ENCODE peak calls at places on chromosomes 2 and 18, in eight cellular contexts. Y is activated CD8-positive, alpha-beta T cell treated with anti-CD3 and anti-CD28 coated beads for 36 hours; S is GM20000; X is transverse colon; P is mucosa of descending colon; O is GM12864; K is retinal pigment epithelial cell; T is prostate gland. N is an unnamed sample.

GRCh38 chr2:85811173-85811849 is 57.5 kb downstream of the ATOH8 start:
- DNase-seq in Y (no peak), K (no peak), P (peak), X (peak), O (no peak), T (peak), S (no peak), N (no peak)

GRCh38 chr2:200615247-200615646 is 29.4 kb downstream of the AOX1 start:
- DNase-seq in Y (no peak), S (no peak), O (no peak), T (no peak), K (peak), X (no peak), P (no peak), N (no peak)

GRCh38 chr2:198040820-198041219 is 236.4 kb downstream of the PLCL1 start:
- DNase-seq in Y (no peak), P (no peak), K (peak), X (no peak), T (no peak), S (no peak), O (no peak), N (no peak)

GRCh38 chr2:25145803-25146202 is 22.6 kb downstream of the POMC start:
- DNase-seq in X (no peak), K (no peak), T (no peak), O (no peak), P (no peak), Y (peak), S (no peak), N (no peak)

GRCh38 chr18:50183556-50183955 is 11.4 kb downstream of the MYO5B start:
- DNase-seq in P (no peak), K (no peak), O (no peak), S (no peak), T (no peak), Y (peak), X (no peak), N (no peak)

GRCh38 chr2:217599906-217600305 is 402.9 kb downstream of the TNS1 start:
- DNase-seq in O (no peak), Y (no peak), S (no peak), X (no peak), P (no peak), K (no peak), T (no peak), N (no peak)

GRCh38 chr2:206597716-206598218 is 44.5 kb upstream of the FAM237A start:
- DNase-seq in Y (no peak), S (no peak), X (no peak), O (no peak), K (no peak), T (no peak), P (no peak), N (no peak)

GRCh38 chr2:216572582-216573578 is 60.3 kb upstream of the IGFBP2 start:
- DNase-seq in T (no peak), O (no peak), K (no peak), S (no peak), Y (no peak), X (no peak), P (peak), N (no peak)

GRCh38 chr2:37575780-37576179 is 95.7 kb downstream of the CDC42EP3 start:
- DNase-seq in X (no peak), Y (no peak), S (no peak), T (no peak), P (no peak), K (no peak), O (no peak), N (no peak)

GRCh38 chr18:61329398-61329797 is 3.8 kb upstream of the CDH20 start:
- DNase-seq in P (no peak), S (no peak), T (no peak), Y (no peak), X (no peak), K (no peak), O (no peak), N (no peak)

GRCh38 chr2:45992746-45993475 is 304.3 kb upstream of the EPAS1 start:
- DNase-seq in Y (no peak), O (no peak), S (no peak), X (no peak), P (no peak), K (no peak), T (no peak), N (no peak)

GRCh38 chr18:12993439-12993838 is 2.3 kb downstream of the CEP192 start:
- DNase-seq in Y (no peak), X (no peak), S (no peak), K (no peak), T (no peak), O (no peak), P (no peak), N (no peak)

GRCh38 chr2:7427293-7428060 is 510.3 kb downstream of the RNF144A start:
- DNase-seq in T (no peak), X (no peak), Y (no peak), P (peak), O (no peak), K (peak), S (peak), N (peak)

GRCh38 chr2:174644406-174644805 is 46.8 kb upstream of the WIPF1 start:
- DNase-seq in X (no peak), K (no peak), T (no peak), S (no peak), Y (no peak), P (no peak), O (no peak), N (no peak)

GRCh38 chr18:36509646-36510197 is 212.2 kb downstream of the FHOD3 start:
- DNase-seq in S (no peak), X (no peak), O (no peak), K (no peak), Y (no peak), T (no peak), P (no peak), N (no peak)

GRCh38 chr2:128520787-128521186 is 202.1 kb upstream of the HS6ST1 start:
- DNase-seq in K (no peak), S (peak), Y (peak), T (no peak), O (peak), X (no peak), P (no peak), N (no peak)

GRCh38 chr2:108855194-108855593 is 68.6 kb downstream of the CCDC138 start:
- DNase-seq in X (no peak), K (no peak), O (no peak), Y (no peak), S (no peak), T (no peak), P (no peak), N (no peak)

GRCh38 chr18:13273800-13274199 is 55.2 kb downstream of the LDLRAD4 start:
- DNase-seq in O (no peak), P (no peak), T (no peak), X (no peak), K (no peak), S (no peak), Y (peak), N (no peak)

GRCh38 chr2:46874236-46874929 is 41.2 kb downstream of the MCFD2 start:
- DNase-seq in S (no peak), T (no peak), X (no peak), Y (no peak), O (no peak), P (no peak), K (no peak), N (no peak)

GRCh38 chr2:181426687-181427086 is 30.5 kb upstream of the ITGA4 start:
- DNase-seq in T (no peak), X (no peak), Y (no peak), K (no peak), P (no peak), S (no peak), O (no peak), N (no peak)

GRCh38 chr2:30272761-30273573 is 41.6 kb downstream of the LBH start:
- DNase-seq in T (no peak), K (peak), O (no peak), S (no peak), X (peak), P (peak), Y (peak), N (no peak)

GRCh38 chr2:165584126-165584525 is 114.6 kb downstream of the CSRNP3 start:
- DNase-seq in Y (no peak), O (no peak), T (no peak), K (no peak), X (no peak), P (no peak), S (no peak), N (no peak)

GRCh38 chr2:232699110-232699509 is 2.0 kb downstream of the GIGYF2 start:
- DNase-seq in Y (no peak), O (no peak), S (no peak), P (no peak), T (no peak), K (no peak), X (no peak), N (no peak)

GRCh38 chr2:57936216-57936615 is 110.4 kb upstream of the VRK2 start:
- DNase-seq in X (no peak), Y (no peak), O (no peak), S (no peak), K (no peak), T (no peak), P (no peak), N (no peak)

GRCh38 chr2:176105078-176105726 is 1.9 kb upstream of the HOXD11 start:
- DNase-seq in P (no peak), K (no peak), O (no peak), S (no peak), Y (no peak), T (no peak), X (no peak), N (no peak)

GRCh38 chr2:102620367-102620766 is 1.0 kb downstream of the SLC9A2 start:
- DNase-seq in P (peak), T (peak), O (no peak), X (peak), S (no peak), K (no peak), Y (no peak), N (no peak)

DNA sequence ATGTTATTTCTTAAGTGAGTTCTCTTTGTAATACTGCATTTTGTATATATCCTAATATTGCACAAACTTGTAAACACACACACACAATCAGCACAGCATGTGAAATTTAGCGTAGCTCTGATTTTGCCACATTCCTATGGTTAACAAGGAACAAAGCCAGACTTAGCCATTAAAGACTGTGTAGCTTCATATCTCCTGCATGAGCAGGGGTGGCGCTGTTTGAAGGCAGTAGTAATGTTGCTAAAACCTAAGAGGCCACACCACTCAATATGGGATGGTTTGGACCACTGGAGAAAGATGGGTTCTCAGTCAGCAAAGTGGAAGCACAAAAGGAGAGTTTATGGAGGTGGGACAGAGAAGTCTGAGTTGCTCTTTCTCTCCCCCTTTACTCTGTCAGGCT is 61.1 kb upstream of the RND3 start:
- DNase-seq in S (no peak), P (peak), X (no peak), O (no peak), K (no peak), Y (peak), T (no peak), N (no peak)
- TF ChIP-seq CTCF in S (peak), P (no peak), X (no peak), O (peak), K (peak), Y (no peak), T (no peak), N (peak)

GRCh38 chr2:182666674-182667320 is 49.3 kb upstream of the DNAJC10 start:
- DNase-seq in K (no peak), T (no peak), Y (peak), X (no peak), P (peak), O (no peak), S (peak), N (no peak)
- TF ChIP-seq CTCF in K (peak), T (no peak), Y (peak), X (no peak), P (no peak), O (peak), S (peak), N (peak)

GRCh38 chr18:43170586-43170985 is 55.1 kb upstream of the RIT2 start:
- DNase-seq in O (no peak), T (no peak), S (no peak), Y (peak), X (no peak), K (no peak), P (no peak), N (no peak)
- TF ChIP-seq CTCF in O (no peak), T (no peak), S (no peak), Y (no peak), X (no peak), K (no peak), P (no peak), N (no peak)

GRCh38 chr2:151275291-151275690 is 13.6 kb upstream of the RBM43 start:
- DNase-seq in S (no peak), P (no peak), Y (no peak), X (no peak), O (no peak), K (no peak), T (no peak), N (no peak)

GRCh38 chr2:151282401-151282800 is 7.1 kb downstream of the NMI start:
- DNase-seq in P (no peak), Y (no peak), K (no peak), X (no peak), O (no peak), S (no peak), T (no peak), N (no peak)

GRCh38 chr2:151277011-151277410 is 12.5 kb downstream of the NMI start:
- DNase-seq in P (no peak), T (no peak), S (no peak), Y (no peak), K (no peak), O (no peak), X (no peak), N (no peak)

GRCh38 chr2:151278487-151278886 is 11.0 kb downstream of the NMI start:
- DNase-seq in K (no peak), Y (no peak), S (no peak), T (no peak), X (no peak), O (no peak), P (no peak), N (no peak)

GRCh38 chr2:151280276-151280675 is 9.2 kb downstream of the NMI start:
- DNase-seq in T (no peak), S (no peak), K (no peak), X (no peak), O (no peak), Y (no peak), P (no peak), N (no peak)
- TF ChIP-seq CTCF in T (no peak), S (no peak), K (no peak), X (no peak), O (no peak), Y (no peak), P (no peak), N (no peak)

GRCh38 chr18:46214435-46214834 is 110.2 kb downstream of the HAUS1 start:
- DNase-seq in Y (no peak), T (no peak), S (no peak), O (no peak), X (no peak), P (no peak), K (no peak), N (no peak)

GRCh38 chr18:46215902-46216723 is 111.9 kb downstream of the HAUS1 start:
- DNase-seq in K (no peak), P (no peak), S (no peak), T (no peak), X (no peak), O (no peak), Y (no peak), N (no peak)

GRCh38 chr18:46212398-46212797 is 108.2 kb downstream of the HAUS1 start:
- DNase-seq in O (no peak), X (no peak), P (no peak), Y (no peak), S (no peak), K (no peak), T (no peak), N (no peak)

GRCh38 chr18:46211816-46212215 is 107.6 kb downstream of the HAUS1 start:
- DNase-seq in O (no peak), T (no peak), S (peak), X (no peak), Y (no peak), K (no peak), P (no peak), N (no peak)

GRCh38 chr18:46213295-46213694 is 109.1 kb downstream of the HAUS1 start:
- DNase-seq in X (no peak), P (no peak), K (no peak), S (peak), Y (no peak), O (no peak), T (no peak), N (no peak)
- TF ChIP-seq CTCF in X (peak), P (no peak), K (peak), S (peak), Y (peak), O (peak), T (no peak), N (peak)

N was measured in nephron progenitor cell.